ENCODE peak calls at places on chromosomes 6 and 20, in seven cellular contexts. G, Q, A, K, L, S and D are unnamed samples.

GRCh38 chr6:28356666-28357020 is 6.9 kb downstream of the ZKSCAN3 start:
- DNase-seq in G (no peak), Q (no peak), A (no peak), K (peak; percentile 12), L (no peak), S (no peak), D (no peak)

GRCh38 chr6:14305131-14305530 is 187.6 kb downstream of the CD83 start:
- DNase-seq in G (no peak), Q (no peak), A (no peak), K (no peak), L (no peak), S (no peak), D (no peak)

GRCh38 chr6:105483492-105483891 is 80.6 kb upstream of the PREP start:
- DNase-seq in G (peak; percentile 42), Q (no peak), A (no peak), K (no peak), L (no peak), S (no peak), D (peak; percentile 61)

GRCh38 chr6:147200711-147201110 is 3.5 kb upstream of the STXBP5 start:
- DNase-seq in G (no peak), Q (no peak), A (no peak), K (no peak), L (no peak), S (no peak), D (no peak)

GRCh38 chr6:149499066-149499465 is 14.3 kb upstream of the ZC3H12D start:
- DNase-seq in G (peak; percentile 95), Q (no peak), A (no peak), K (no peak), L (no peak), S (no peak), D (peak; percentile 98)

GRCh38 chr20:49323622-49324238 is 45.9 kb upstream of the ZNFX1 start:
- DNase-seq in G (peak; percentile 70), Q (peak; percentile 40), A (peak; percentile 41), K (no peak), L (no peak), S (no peak), D (peak; percentile 62)

GRCh38 chr6:100283288-100283687 is 181.4 kb downstream of the SIM1 start:
- DNase-seq in G (peak; percentile 68), Q (no peak), A (no peak), K (no peak), L (no peak), S (no peak), D (peak; percentile 87)

GRCh38 chr6:70108230-70108629 is 194.7 kb downstream of the COL9A1 start:
- DNase-seq in G (peak; percentile 18), Q (no peak), A (peak; percentile 28), K (peak; percentile 61), L (no peak), S (peak; percentile 30), D (peak; percentile 17)

GRCh38 chr6:5671162-5671561 is 335.6 kb downstream of the NRN1 start:
- DNase-seq in G (peak; percentile 25), Q (no peak), A (no peak), K (peak; percentile 39), L (no peak), S (no peak), D (peak; percentile 56)

GRCh38 chr6:32838114-32838958 is at the start of gene TAP2:
- DNase-seq in G (peak; percentile 86), Q (peak; percentile 94), A (peak; percentile 95), K (peak; percentile 98), L (peak; percentile 99), S (peak; percentile 93), D (peak; percentile 92)

GRCh38 chr6:154226461-154226860 is 130.1 kb downstream of the IPCEF1 start:
- DNase-seq in G (no peak), Q (no peak), A (no peak), K (no peak), L (no peak), S (no peak), D (no peak)

GRCh38 chr6:46773201-46773855 is 19.9 kb upstream of the MEP1A start:
- DNase-seq in G (no peak), Q (no peak), A (no peak), K (no peak), L (no peak), S (no peak), D (no peak)

GRCh38 chr20:41650221-41650948 is 32.2 kb upstream of the CHD6 start:
- DNase-seq in G (no peak), Q (peak; percentile 87), A (no peak), K (no peak), L (no peak), S (no peak), D (no peak)

GRCh38 chr20:15902493-15902892 is 670.8 kb downstream of the KIF16B start:
- DNase-seq in G (no peak), Q (no peak), A (no peak), K (no peak), L (peak; percentile 33), S (peak; percentile 58), D (no peak)

GRCh38 chr6:87257046-87257445 is 65.3 kb upstream of the SMIM8 start:
- DNase-seq in G (no peak), Q (no peak), A (no peak), K (no peak), L (no peak), S (no peak), D (no peak)

GRCh38 chr20:62201173-62202082 is 18.6 kb downstream of the MTG2 start:
- DNase-seq in G (no peak), Q (no peak), A (no peak), K (peak; percentile 59), L (no peak), S (no peak), D (no peak)

GRCh38 chr20:25668446-25668845 is 28.2 kb downstream of the ZNF337 start:
- DNase-seq in G (no peak), Q (no peak), A (no peak), K (no peak), L (no peak), S (no peak), D (no peak)

GRCh38 chr6:42112351-42112750 is 30.1 kb downstream of the C6orf132 start:
- DNase-seq in G (no peak), Q (no peak), A (no peak), K (no peak), L (no peak), S (no peak), D (no peak)

GRCh38 chr20:62370115-62370806 is 3.1 kb upstream of the LAMA5 start:
- DNase-seq in G (peak; percentile 78), Q (no peak), A (no peak), K (no peak), L (no peak), S (no peak), D (peak; percentile 87)

GRCh38 chr6:3796396-3796795 is 44.9 kb upstream of the PXDC1 start:
- DNase-seq in G (no peak), Q (no peak), A (no peak), K (no peak), L (no peak), S (no peak), D (no peak)

GRCh38 chr20:58875541-58876134 is 23.1 kb downstream of the GNAS start:
- DNase-seq in G (peak; percentile 40), Q (no peak), A (no peak), K (no peak), L (no peak), S (no peak), D (peak; percentile 76)

GRCh38 chr6:84516151-84516550 is 248.2 kb downstream of the TBX18 start:
- DNase-seq in G (peak; percentile 48), Q (no peak), A (no peak), K (no peak), L (no peak), S (no peak), D (no peak)

GRCh38 chr20:44204156-44204831 is 6.3 kb downstream of the OSER1 start:
- DNase-seq in G (peak; percentile 96), Q (peak; percentile 77), A (no peak), K (no peak), L (no peak), S (no peak), D (peak; percentile 97)

GRCh38 chr6:37244430-37245310 is 12.9 kb upstream of the TBC1D22B start:
- DNase-seq in G (peak; percentile 100), Q (peak; percentile 91), A (no peak), K (no peak), L (no peak), S (no peak), D (peak; percentile 100)

GRCh38 chr6:130676077-130676772 is 151.0 kb upstream of the SMLR1 start:
- DNase-seq in G (peak; percentile 58), Q (no peak), A (no peak), K (no peak), L (no peak), S (peak; percentile 37), D (peak; percentile 25)

GRCh38 chr6:138972226-138972665 is 15.8 kb downstream of the REPS1 start:
- DNase-seq in G (peak; percentile 48), Q (no peak), A (peak; percentile 42), K (no peak), L (no peak), S (no peak), D (peak; percentile 68)

GRCh38 chr6:81075974-81076373 is 676.5 kb downstream of the TENT5A start:
- DNase-seq in G (peak; percentile 13), Q (no peak), A (peak; percentile 20), K (no peak), L (peak; percentile 25), S (peak; percentile 44), D (peak; percentile 16)

GRCh38 chr20:51678041-51678697 is 90.0 kb downstream of the ATP9A start:
- DNase-seq in G (no peak), Q (peak; percentile 29), A (peak; percentile 84), K (no peak), L (peak; percentile 47), S (peak; percentile 78), D (no peak)

GRCh38 chr6:1796706-1797529 is 187.2 kb downstream of the FOXC1 start:
- DNase-seq in G (no peak), Q (no peak), A (no peak), K (no peak), L (no peak), S (no peak), D (no peak)

GRCh38 chr20:51584116-51584515 is 41.6 kb upstream of the NFATC2 start:
- DNase-seq in G (no peak), Q (no peak), A (no peak), K (no peak), L (no peak), S (no peak), D (no peak)

GRCh38 chr20:1390552-1391403 is 2.1 kb downstream of the FKBP1A start:
- DNase-seq in G (no peak), Q (no peak), A (no peak), K (no peak), L (no peak), S (no peak), D (no peak)

GRCh38 chr6:39849764-39850163 is 57.6 kb downstream of the DAAM2 start:
- DNase-seq in G (no peak), Q (no peak), A (no peak), K (no peak), L (no peak), S (no peak), D (no peak)

GRCh38 chr6:117776441-117776840 is 101.2 kb downstream of the NUS1 start:
- DNase-seq in G (no peak), Q (no peak), A (no peak), K (no peak), L (no peak), S (no peak), D (no peak)